ENCODE peak calls at places on chromosome 18, in seven cellular contexts. J is lower lobe of right lung, T is stromal cell of bone marrow, A is dermis blood vessel endothelial cell, O is LoVo, F is AG08395, C is BJ. D is an unnamed sample.

GRCh38 chr18:58862851-58863538 is 1.7 kb upstream of the ZNF532 start:
- DNase-seq in F (peak), A (peak), O (peak), J (peak), C (no peak), T (no peak), D (no peak)

GRCh38 chr18:73407506-73407905 is 539.7 kb upstream of the NETO1 start:
- DNase-seq in T (no peak), A (no peak), J (no peak), F (no peak), C (no peak), O (no peak), D (no peak)

GRCh38 chr18:3074094-3074493 is 61.1 kb upstream of the LPIN2 start:
- DNase-seq in O (no peak), F (no peak), J (no peak), A (no peak), C (no peak), T (no peak), D (no peak)

GRCh38 chr18:55265130-55265675 is 305.9 kb upstream of the CCDC68 start:
- DNase-seq in O (no peak), J (no peak), T (no peak), A (peak), C (no peak), F (no peak), D (no peak)

GRCh38 chr18:76687271-76688006 is 134.9 kb upstream of the ZNF236 start:
- DNase-seq in J (no peak), F (no peak), O (no peak), A (peak), C (no peak), T (no peak), D (no peak)

GRCh38 chr18:72995558-72995957 is 127.8 kb upstream of the NETO1 start:
- DNase-seq in O (no peak), F (no peak), T (no peak), C (no peak), J (no peak), A (no peak), D (no peak)

GRCh38 chr18:25713104-25713503 is 361.1 kb upstream of the ZNF521 start:
- DNase-seq in T (no peak), A (no peak), J (no peak), O (no peak), F (no peak), C (no peak), D (no peak)

GRCh38 chr18:63515279-63515678 is 26.9 kb upstream of the SERPINB12 start:
- DNase-seq in A (no peak), O (no peak), C (no peak), J (no peak), F (no peak), T (no peak), D (no peak)

D was measured in right atrium auricular region.